ENCODE peak calls at places on chromosomes 2 and 18, in ten cellular contexts. One of them, this sample, is unnamed. For H3K4me1, the result is how much of the 10 kb centered on the place peaks cover.

GRCh38 chr2:193124820-193125219 is 930.1 kb upstream of the TMEFF2 start:
- DNase-seq in fibroblast of lung: no peak
- DNase-seq in HCT116: no peak
- DNase-seq in endothelial cell of umbilical vein: no peak
- DNase-seq in IMR-90: no peak
- DNase-seq in A549: no peak
- DNase-seq in HepG2: no peak
- DNase-seq in OCI-LY7: no peak
- DNase-seq in neural progenitor cell: no peak
- DNase-seq in PC-9: no peak
- DNase-seq in this sample: no peak

GRCh38 chr2:174465327-174465726 is 21.5 kb downstream of the GPR155 start:
- DNase-seq in fibroblast of lung: peak
- DNase-seq in HCT116: no peak
- DNase-seq in endothelial cell of umbilical vein: no peak
- DNase-seq in IMR-90: no peak
- DNase-seq in A549: no peak
- DNase-seq in HepG2: peak
- DNase-seq in OCI-LY7: no peak
- DNase-seq in neural progenitor cell: peak
- DNase-seq in PC-9: no peak
- DNase-seq in this sample: no peak

GRCh38 chr2:45786831-45787357 is 135.4 kb downstream of the PRKCE start:
- DNase-seq in fibroblast of lung: no peak
- DNase-seq in HCT116: no peak
- DNase-seq in endothelial cell of umbilical vein: no peak
- DNase-seq in IMR-90: peak
- DNase-seq in A549: no peak
- DNase-seq in HepG2: no peak
- DNase-seq in OCI-LY7: no peak
- DNase-seq in neural progenitor cell: no peak
- DNase-seq in PC-9: no peak
- DNase-seq in this sample: no peak

GRCh38 chr2:109223490-109223889 is 94.5 kb downstream of the SH3RF3 start:
- DNase-seq in fibroblast of lung: no peak
- DNase-seq in HCT116: no peak
- DNase-seq in endothelial cell of umbilical vein: no peak
- DNase-seq in IMR-90: no peak
- DNase-seq in A549: no peak
- DNase-seq in HepG2: no peak
- DNase-seq in OCI-LY7: no peak
- DNase-seq in neural progenitor cell: no peak
- DNase-seq in PC-9: no peak
- DNase-seq in this sample: no peak

GRCh38 chr2:105406221-105406620 is 7.4 kb upstream of the FHL2 start:
- DNase-seq in fibroblast of lung: no peak
- DNase-seq in HCT116: no peak
- DNase-seq in endothelial cell of umbilical vein: peak
- DNase-seq in IMR-90: peak
- DNase-seq in A549: no peak
- DNase-seq in HepG2: no peak
- DNase-seq in OCI-LY7: no peak
- DNase-seq in neural progenitor cell: no peak
- DNase-seq in PC-9: no peak
- DNase-seq in this sample: peak

GRCh38 chr2:219968685-219969345 is 341.4 kb downstream of the SLC4A3 start:
- DNase-seq in fibroblast of lung: peak
- DNase-seq in HCT116: peak
- DNase-seq in endothelial cell of umbilical vein: no peak
- DNase-seq in IMR-90: peak
- DNase-seq in A549: peak
- DNase-seq in HepG2: no peak
- DNase-seq in OCI-LY7: no peak
- DNase-seq in neural progenitor cell: no peak
- DNase-seq in PC-9: peak
- DNase-seq in this sample: peak

GRCh38 chr18:57585846-57586242 is 658 bp downstream of the FECH start:
- DNase-seq in fibroblast of lung: no peak
- DNase-seq in HCT116: no peak
- DNase-seq in endothelial cell of umbilical vein: no peak
- DNase-seq in IMR-90: no peak
- DNase-seq in A549: no peak
- DNase-seq in HepG2: no peak
- DNase-seq in OCI-LY7: peak
- DNase-seq in neural progenitor cell: peak
- DNase-seq in PC-9: no peak
- DNase-seq in this sample: no peak

GRCh38 chr2:237628482-237629187 is 1.2 kb downstream of the LRRFIP1 start:
- DNase-seq in fibroblast of lung: no peak
- DNase-seq in HCT116: no peak
- DNase-seq in endothelial cell of umbilical vein: no peak
- DNase-seq in IMR-90: no peak
- DNase-seq in A549: no peak
- DNase-seq in HepG2: no peak
- DNase-seq in OCI-LY7: no peak
- DNase-seq in neural progenitor cell: no peak
- DNase-seq in PC-9: no peak
- DNase-seq in this sample: no peak

GRCh38 chr2:171272039-171272438 is 111.3 kb upstream of the TLK1 start:
- DNase-seq in fibroblast of lung: peak
- DNase-seq in HCT116: peak
- DNase-seq in endothelial cell of umbilical vein: peak
- DNase-seq in IMR-90: peak
- DNase-seq in A549: peak
- DNase-seq in HepG2: peak
- DNase-seq in OCI-LY7: no peak
- DNase-seq in neural progenitor cell: no peak
- DNase-seq in PC-9: peak
- DNase-seq in this sample: peak

GRCh38 chr18:59735269-59735860 is 38.1 kb upstream of the CCBE1 start:
- DNase-seq in fibroblast of lung: no peak
- DNase-seq in HCT116: no peak
- DNase-seq in endothelial cell of umbilical vein: no peak
- DNase-seq in IMR-90: no peak
- DNase-seq in A549: no peak
- DNase-seq in HepG2: no peak
- DNase-seq in OCI-LY7: no peak
- DNase-seq in neural progenitor cell: no peak
- DNase-seq in PC-9: no peak
- DNase-seq in this sample: no peak

GRCh38 chr2:99697811-99698568 is 208.2 kb upstream of the REV1 start:
- DNase-seq in fibroblast of lung: peak
- DNase-seq in HCT116: no peak
- DNase-seq in endothelial cell of umbilical vein: no peak
- DNase-seq in IMR-90: peak
- DNase-seq in A549: no peak
- DNase-seq in HepG2: no peak
- DNase-seq in OCI-LY7: no peak
- DNase-seq in neural progenitor cell: no peak
- DNase-seq in PC-9: no peak
- DNase-seq in this sample: peak

GRCh38 chr2:227376911-227377396 is 2.2 kb downstream of the TM4SF20 start:
- DNase-seq in fibroblast of lung: no peak
- DNase-seq in HCT116: no peak
- DNase-seq in endothelial cell of umbilical vein: no peak
- DNase-seq in IMR-90: peak
- DNase-seq in A549: no peak
- DNase-seq in HepG2: no peak
- DNase-seq in OCI-LY7: no peak
- DNase-seq in neural progenitor cell: no peak
- DNase-seq in PC-9: no peak
- DNase-seq in this sample: no peak

GRCh38 chr2:156182132-156182531 is 150.4 kb downstream of the NR4A2 start:
- DNase-seq in fibroblast of lung: no peak
- DNase-seq in HCT116: peak
- DNase-seq in endothelial cell of umbilical vein: no peak
- DNase-seq in IMR-90: no peak
- DNase-seq in A549: no peak
- DNase-seq in HepG2: peak
- DNase-seq in OCI-LY7: no peak
- DNase-seq in neural progenitor cell: no peak
- DNase-seq in PC-9: peak
- DNase-seq in this sample: peak

GRCh38 chr2:130852521-130853115 is 15.9 kb downstream of the ARHGEF4 start:
- DNase-seq in fibroblast of lung: no peak
- DNase-seq in HCT116: no peak
- DNase-seq in endothelial cell of umbilical vein: no peak
- DNase-seq in IMR-90: no peak
- DNase-seq in A549: no peak
- DNase-seq in HepG2: no peak
- DNase-seq in OCI-LY7: no peak
- DNase-seq in neural progenitor cell: no peak
- DNase-seq in PC-9: no peak
- DNase-seq in this sample: no peak

GRCh38 chr2:154449951-154450658 is 248.4 kb upstream of the KCNJ3 start:
- DNase-seq in fibroblast of lung: no peak
- DNase-seq in HCT116: no peak
- DNase-seq in endothelial cell of umbilical vein: no peak
- DNase-seq in IMR-90: no peak
- DNase-seq in A549: no peak
- DNase-seq in HepG2: peak
- DNase-seq in OCI-LY7: no peak
- DNase-seq in neural progenitor cell: no peak
- DNase-seq in PC-9: no peak
- DNase-seq in this sample: no peak

GRCh38 chr2:8575011-8575750 is 106.7 kb upstream of the ID2 start:
- DNase-seq in fibroblast of lung: no peak
- DNase-seq in HCT116: no peak
- DNase-seq in endothelial cell of umbilical vein: no peak
- DNase-seq in IMR-90: peak
- DNase-seq in A549: no peak
- DNase-seq in HepG2: peak
- DNase-seq in OCI-LY7: peak
- DNase-seq in neural progenitor cell: no peak
- DNase-seq in PC-9: no peak
- DNase-seq in this sample: no peak

GRCh38 chr2:108607706-108608301 is 73.5 kb downstream of the LIMS1 start:
- DNase-seq in fibroblast of lung: peak
- DNase-seq in HCT116: no peak
- DNase-seq in endothelial cell of umbilical vein: peak
- DNase-seq in IMR-90: peak
- DNase-seq in A549: no peak
- DNase-seq in HepG2: peak
- DNase-seq in OCI-LY7: peak
- DNase-seq in neural progenitor cell: peak
- DNase-seq in PC-9: no peak
- DNase-seq in this sample: peak

GRCh38 chr2:63132020-63132419 is 81.4 kb downstream of the OTX1 start:
- DNase-seq in fibroblast of lung: no peak
- DNase-seq in HCT116: no peak
- DNase-seq in endothelial cell of umbilical vein: no peak
- DNase-seq in IMR-90: no peak
- DNase-seq in A549: no peak
- DNase-seq in HepG2: no peak
- DNase-seq in OCI-LY7: no peak
- DNase-seq in neural progenitor cell: no peak
- DNase-seq in PC-9: no peak
- DNase-seq in this sample: no peak

GRCh38 chr2:38835015-38835601 is 40.6 kb downstream of the DHX57 start:
- DNase-seq in fibroblast of lung: peak
- DNase-seq in HCT116: peak
- DNase-seq in endothelial cell of umbilical vein: peak
- DNase-seq in IMR-90: peak
- DNase-seq in A549: no peak
- DNase-seq in HepG2: peak
- DNase-seq in OCI-LY7: peak
- DNase-seq in neural progenitor cell: peak
- DNase-seq in PC-9: no peak
- DNase-seq in this sample: peak
- TF ChIP-seq CTCF in fibroblast of lung: peak
- TF ChIP-seq CTCF in HCT116: peak
- TF ChIP-seq CTCF in endothelial cell of umbilical vein: peak
- TF ChIP-seq CTCF in IMR-90: peak
- TF ChIP-seq CTCF in A549: peak
- TF ChIP-seq CTCF in HepG2: peak
- TF ChIP-seq CTCF in OCI-LY7: peak
- TF ChIP-seq CTCF in neural progenitor cell: peak
- TF ChIP-seq CTCF in PC-9: peak
- TF ChIP-seq CTCF in this sample: peak

DNA sequence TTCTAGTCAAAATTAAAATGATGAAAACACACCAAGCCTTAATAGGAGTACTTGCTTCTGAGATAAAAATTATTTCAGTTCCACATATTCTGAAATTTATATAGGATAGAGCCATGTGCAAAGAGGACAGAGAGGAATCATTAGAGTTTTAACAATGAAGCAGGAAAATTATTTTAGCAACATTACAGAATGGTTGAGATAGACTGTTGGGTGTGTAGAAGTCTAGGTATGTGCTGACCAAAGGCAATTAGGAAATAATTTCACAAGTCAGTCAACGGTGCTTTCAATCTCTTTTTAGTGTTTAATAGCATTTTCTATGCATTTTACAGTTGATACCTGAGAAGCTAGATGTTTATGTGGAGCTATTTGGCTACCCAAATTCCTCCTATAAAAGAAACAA is 25.2 kb downstream of the SOS1 start:
- DNase-seq in fibroblast of lung: no peak
- DNase-seq in HCT116: no peak
- DNase-seq in endothelial cell of umbilical vein: no peak
- DNase-seq in IMR-90: no peak
- DNase-seq in A549: no peak
- DNase-seq in HepG2: no peak
- DNase-seq in OCI-LY7: no peak
- DNase-seq in neural progenitor cell: no peak
- DNase-seq in PC-9: no peak
- DNase-seq in this sample: no peak
- H3K4me2 ChIP-seq in fibroblast of lung: no peak
- H3K4me2 ChIP-seq in HCT116: no peak
- H3K4me2 ChIP-seq in endothelial cell of umbilical vein: no peak
- H3K4me2 ChIP-seq in IMR-90: no peak
- H3K4me2 ChIP-seq in A549: no peak
- H3K4me2 ChIP-seq in HepG2: no peak
- H3K4me2 ChIP-seq in OCI-LY7: peak
- H3K4me2 ChIP-seq in neural progenitor cell: no peak
- H3K4me2 ChIP-seq in PC-9: peak
- H3K4me2 ChIP-seq in this sample: peak

GRCh38 chr2:14423145-14423906 is 209.2 kb upstream of the LRATD1 start:
- DNase-seq in fibroblast of lung: no peak
- DNase-seq in HCT116: no peak
- DNase-seq in endothelial cell of umbilical vein: no peak
- DNase-seq in IMR-90: no peak
- DNase-seq in A549: no peak
- DNase-seq in HepG2: no peak
- DNase-seq in OCI-LY7: no peak
- DNase-seq in neural progenitor cell: no peak
- DNase-seq in PC-9: no peak
- DNase-seq in this sample: peak
- H3K4me1 ChIP-seq in fibroblast of lung: under half
- H3K4me1 ChIP-seq in HCT116: under half
- H3K4me1 ChIP-seq in endothelial cell of umbilical vein: under half
- H3K4me1 ChIP-seq in IMR-90: under half
- H3K4me1 ChIP-seq in A549: under half
- H3K4me1 ChIP-seq in HepG2: under half
- H3K4me1 ChIP-seq in OCI-LY7: under half
- H3K4me1 ChIP-seq in neural progenitor cell: under half
- H3K4me1 ChIP-seq in PC-9: under half
- H3K4me1 ChIP-seq in this sample: under half

DNA sequence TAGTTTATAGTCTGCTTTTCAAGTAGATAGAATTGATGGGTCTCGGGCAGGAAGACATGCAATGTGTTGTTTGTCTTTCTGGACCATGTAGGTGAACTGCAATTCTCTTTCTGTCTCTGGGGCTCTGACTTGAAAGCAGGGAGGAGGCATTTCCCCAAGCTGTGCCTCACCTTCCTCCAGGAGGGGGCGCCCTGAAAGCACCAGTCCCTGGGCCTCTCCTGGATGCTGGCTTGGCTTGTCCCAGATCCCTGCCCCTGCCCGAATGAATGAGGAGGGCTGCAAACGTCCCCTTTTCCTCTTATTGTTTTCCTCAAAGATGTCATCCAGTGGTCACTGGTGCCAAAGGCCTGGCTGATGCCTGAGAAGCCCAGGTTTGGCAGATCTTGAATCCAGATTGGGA is 270.6 kb downstream of the CELF4 start:
- DNase-seq in fibroblast of lung: no peak
- DNase-seq in HCT116: no peak
- DNase-seq in endothelial cell of umbilical vein: peak
- DNase-seq in IMR-90: no peak
- DNase-seq in A549: no peak
- DNase-seq in HepG2: peak
- DNase-seq in OCI-LY7: peak
- DNase-seq in neural progenitor cell: peak
- DNase-seq in PC-9: no peak
- DNase-seq in this sample: peak
- TF ChIP-seq CTCF in fibroblast of lung: peak
- TF ChIP-seq CTCF in HCT116: peak
- TF ChIP-seq CTCF in endothelial cell of umbilical vein: peak
- TF ChIP-seq CTCF in IMR-90: no peak
- TF ChIP-seq CTCF in A549: peak
- TF ChIP-seq CTCF in HepG2: peak
- TF ChIP-seq CTCF in OCI-LY7: peak
- TF ChIP-seq CTCF in neural progenitor cell: peak
- TF ChIP-seq CTCF in PC-9: peak
- TF ChIP-seq CTCF in this sample: peak